ENCODE peak calls at places on chromosomes 5 and 9, in six cellular contexts. Q is brain microvascular endothelial cell; I is A549; U is endothelial cell of umbilical vein; X is CD8-positive, alpha-beta T cell; C is gastrocnemius medialis. O is an unnamed sample.

GRCh38 chr5:129135633-129136032 is 41.1 kb downstream of the ISOC1 start:
- DNase-seq in X (no peak), C (no peak), U (no peak), Q (no peak), I (no peak), O (no peak)

GRCh38 chr5:96067902-96068614 is 106.4 kb upstream of the ELL2 start:
- DNase-seq in Q (peak; percentile 97), C (no peak), I (peak; percentile 36), X (no peak), U (peak; percentile 72), O (no peak)

GRCh38 chr5:161535762-161536161 is 10.8 kb downstream of the GABRB2 start:
- DNase-seq in I (no peak), X (no peak), C (no peak), Q (no peak), U (no peak), O (no peak)

GRCh38 chr5:152116926-152117325 is 192.3 kb upstream of the GLRA1 start:
- DNase-seq in X (no peak), Q (no peak), I (no peak), C (no peak), U (no peak), O (no peak)

GRCh38 chr9:101737705-101738565 is 512 bp downstream of the GRIN3A start:
- DNase-seq in Q (no peak), U (no peak), C (no peak), I (peak; percentile 6), X (no peak), O (no peak)

GRCh38 chr5:155332618-155333017 is 319.1 kb downstream of the KIF4B start:
- DNase-seq in I (no peak), C (no peak), X (no peak), U (no peak), Q (no peak), O (no peak)

GRCh38 chr5:91091471-91092234 is 291.5 kb downstream of the ARRDC3 start:
- DNase-seq in Q (no peak), X (no peak), I (no peak), C (no peak), U (no peak), O (no peak)

GRCh38 chr5:72256536-72256935 is 63.5 kb downstream of the MRPS27 start:
- DNase-seq in I (no peak), C (no peak), X (no peak), Q (no peak), U (peak; percentile 72), O (no peak)

GRCh38 chr9:686381-686813 is 155.1 kb upstream of the DMRT1 start:
- DNase-seq in X (no peak), I (no peak), C (no peak), U (peak; percentile 87), Q (no peak), O (no peak)

GRCh38 chr5:82748688-82749091 is 328.5 kb downstream of the TMEM167A start:
- DNase-seq in X (no peak), C (no peak), I (no peak), Q (no peak), U (peak; percentile 52), O (no peak)

GRCh38 chr5:133041910-133042309 is 9.9 kb upstream of the HSPA4 start:
- DNase-seq in I (no peak), X (no peak), Q (peak; percentile 36), C (no peak), U (no peak), O (no peak)

GRCh38 chr9:35277649-35278359 is 116.0 kb downstream of the UNC13B start:
- DNase-seq in X (no peak), Q (peak; percentile 82), I (no peak), U (peak; percentile 83), C (no peak), O (no peak)

GRCh38 chr9:98118640-98119601 is at the start of gene TRIM14:
- DNase-seq in X (peak; percentile 57), I (peak; percentile 83), C (no peak), U (peak; percentile 57), Q (peak; percentile 9), O (peak; percentile 66)

GRCh38 chr5:157612071-157612476 is 36.5 kb upstream of the ADAM19 start:
- DNase-seq in C (no peak), Q (no peak), U (no peak), X (no peak), I (no peak), O (no peak)

GRCh38 chr9:130112244-130113151 is 58.8 kb downstream of the GPR107 start:
- DNase-seq in X (no peak), U (no peak), Q (peak; percentile 33), C (no peak), I (no peak), O (no peak)

GRCh38 chr9:124950050-124950718 is 9.3 kb upstream of the GOLGA1 start:
- DNase-seq in C (no peak), Q (no peak), U (no peak), X (no peak), I (no peak), O (no peak)

GRCh38 chr9:86602715-86603114 is 248.5 kb upstream of the TUT7 start:
- DNase-seq in C (no peak), Q (no peak), I (no peak), X (no peak), U (no peak), O (no peak)
- H3K27ac ChIP-seq in C (no peak overlapping the region), Q (no peak overlapping the region), I (no peak overlapping the region), X (no peak overlapping the region), U (no peak overlapping the region), O (no peak overlapping the region)

GRCh38 chr5:56200856-56201638 is 32.1 kb downstream of the ANKRD55 start:
- DNase-seq in U (peak; percentile 93), Q (peak; percentile 71), I (peak; percentile 72), X (peak; percentile 48), C (peak; percentile 40), O (peak; percentile 53)
- H3K27ac ChIP-seq in U (peak overlapping the region; percentile 10), Q (no peak overlapping the region), I (peak overlapping the region; percentile 65), X (no peak overlapping the region), C (no peak overlapping the region), O (no peak overlapping the region)

GRCh38 chr9:127518091-127518856 is 67.0 kb downstream of the LRSAM1 start:
- DNase-seq in Q (no peak), C (no peak), I (no peak), U (peak; percentile 59), X (peak; percentile 0), O (no peak)

GRCh38 chr9:127521919-127522304 is 70.6 kb downstream of the LRSAM1 start:
- DNase-seq in C (no peak), U (no peak), X (peak; percentile 14), I (no peak), Q (no peak), O (no peak)

GRCh38 chr9:127517620-127518019 is 66.3 kb downstream of the LRSAM1 start:
- DNase-seq in I (no peak), X (no peak), C (no peak), U (no peak), Q (no peak), O (no peak)

GRCh38 chr9:127520941-127521918 is 69.9 kb downstream of the LRSAM1 start:
- DNase-seq in X (peak; percentile 17), I (no peak), C (no peak), U (peak; percentile 90), Q (peak; percentile 69), O (no peak)

DNA sequence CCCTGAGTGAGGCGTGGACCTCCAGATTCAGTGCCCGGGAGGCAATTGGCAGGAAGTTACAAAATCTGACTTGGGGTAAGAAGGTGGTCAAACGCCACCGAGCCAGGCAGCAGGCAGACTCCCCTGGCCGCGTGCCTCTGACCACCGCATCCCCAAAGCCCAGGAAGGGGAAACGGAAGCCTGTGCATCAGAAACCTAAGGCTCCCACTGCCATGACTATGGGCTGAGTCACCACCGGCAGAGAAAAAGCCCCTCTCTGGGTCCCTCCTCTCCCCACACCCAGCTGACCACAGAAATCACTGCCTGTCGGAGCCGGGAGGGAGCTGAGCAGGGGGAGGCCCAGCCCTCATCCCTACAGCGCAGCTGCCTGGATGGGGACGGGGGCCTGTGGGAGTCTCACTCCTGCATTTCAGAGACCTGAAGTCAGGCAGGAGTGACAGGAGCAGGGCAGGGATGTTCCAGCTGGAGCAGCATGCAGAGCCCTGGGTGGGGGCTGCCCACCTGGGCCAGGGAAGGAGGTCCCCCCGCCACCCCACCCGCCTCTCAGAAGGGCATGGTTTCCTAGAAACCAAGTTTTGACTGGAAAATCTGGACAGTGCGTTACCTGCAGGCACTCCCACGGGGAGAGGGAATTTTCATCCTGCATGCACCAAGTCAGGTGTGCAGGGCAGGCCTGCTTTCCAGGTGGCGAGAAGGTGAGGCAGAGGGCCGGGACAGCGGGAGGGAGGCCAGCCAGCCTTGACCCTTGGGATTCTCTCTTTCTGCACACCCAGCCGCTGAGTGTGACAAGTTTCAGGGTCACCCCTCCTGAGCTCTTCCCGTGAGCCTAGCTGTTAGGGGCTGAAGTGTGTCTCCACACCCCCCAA is 68.2 kb downstream of the LRSAM1 start:
- DNase-seq in X (peak; percentile 27), Q (peak; percentile 98), I (no peak), C (no peak), U (peak; percentile 95), O (peak; percentile 78)
- H3K27ac ChIP-seq in X (no peak overlapping the region), Q (peak overlapping the region; percentile 98), I (peak overlapping the region; percentile 71), C (peak overlapping the region; percentile 53), U (peak overlapping the region; percentile 99), O (no peak overlapping the region)

GRCh38 chr5:137636846-137637515 is 98.9 kb downstream of the KLHL3 start:
- DNase-seq in C (no peak), I (no peak), U (no peak), Q (no peak), X (no peak), O (no peak)
- H3K27ac ChIP-seq in C (no peak overlapping the region), I (no peak overlapping the region), U (no peak overlapping the region), Q (no peak overlapping the region), X (no peak overlapping the region), O (no peak overlapping the region)

GRCh38 chr9:12781334-12781733 is 6.5 kb downstream of the LURAP1L start:
- DNase-seq in I (no peak), Q (no peak), X (no peak), C (no peak), U (no peak), O (no peak)
- H3K27ac ChIP-seq in I (no peak overlapping the region), Q (no peak overlapping the region), X (no peak overlapping the region), C (no peak overlapping the region), U (no peak overlapping the region), O (no peak overlapping the region)

GRCh38 chr5:14249258-14250093 is 106.3 kb downstream of the TRIO start:
- DNase-seq in C (no peak), X (no peak), I (no peak), Q (no peak), U (no peak), O (no peak)
- H3K27ac ChIP-seq in C (no peak overlapping the region), X (no peak overlapping the region), I (no peak overlapping the region), Q (peak overlapping the region; percentile 32), U (no peak overlapping the region), O (no peak overlapping the region)